ENCODE peak calls at places on chromosomes 11 and 22, in four cellular contexts. D is stimulated activated effector memory CD8-positive, alpha-beta T cell treated with anti-CD3 and anti-CD28 coated beads, Interleukin-12 subunit alpha, Interleukin-12 subunit beta, amount 100 ng/mL, for 72 hours; R is fibroblast of pulmonary artery; U is CD14-positive monocyte. I is an unnamed sample.

GRCh38 chr22:44752285-44753188 is at the start of gene ARHGAP8:
- DNase-seq in R (no peak), U (no peak), D (no peak), I (no peak)

GRCh38 chr22:17965538-17966402 is 58.6 kb downstream of the MICAL3 start:
- DNase-seq in R (no peak), U (no peak), D (no peak), I (no peak)

GRCh38 chr11:130827697-130828377 is 88.4 kb downstream of the SNX19 start:
- DNase-seq in R (peak), D (no peak), U (no peak), I (no peak)

GRCh38 chr11:26537341-26537740 is 34.7 kb downstream of the MUC15 start:
- DNase-seq in U (no peak), D (no peak), R (no peak), I (no peak)

GRCh38 chr11:35267504-35267903 is 128.5 kb downstream of the CD44 start:
- DNase-seq in U (no peak), D (no peak), R (peak), I (no peak)

GRCh38 chr11:59939482-59939881 is 1.2 kb downstream of the OOSP1 start:
- DNase-seq in U (no peak), D (no peak), R (no peak), I (no peak)

GRCh38 chr11:118304227-118304808 is at the start of gene CD3E:
- DNase-seq in D (peak), R (no peak), U (no peak), I (no peak)

GRCh38 chr22:22084089-22084711 is 101.6 kb upstream of the TOP3B start:
- DNase-seq in R (no peak), U (no peak), D (peak), I (no peak)

GRCh38 chr11:45392621-45393183 is 106.6 kb upstream of the SYT13 start:
- DNase-seq in D (no peak), U (no peak), R (no peak), I (no peak)

GRCh38 chr11:134529212-134530096 is 117.4 kb upstream of the B3GAT1 start:
- DNase-seq in R (no peak), U (no peak), D (no peak), I (peak)

GRCh38 chr11:121582296-121582695 is 129.5 kb upstream of the SORL1-AS1 start:
- DNase-seq in D (no peak), U (no peak), R (no peak), I (no peak)

GRCh38 chr11:107102692-107103463 is 84.6 kb upstream of the GUCY1A2 start:
- DNase-seq in U (no peak), D (no peak), R (no peak), I (no peak)

GRCh38 chr11:94049351-94049750 is 28.2 kb downstream of the HEPHL1 start:
- DNase-seq in R (no peak), D (no peak), U (no peak), I (no peak)

GRCh38 chr22:24183321-24184031 is 2.2 kb downstream of the SUSD2 start:
- DNase-seq in R (no peak), U (no peak), D (no peak), I (peak)

GRCh38 chr11:110128161-110128560 is 35.0 kb downstream of the ZC3H12C start:
- DNase-seq in R (peak), U (no peak), D (no peak), I (no peak)

GRCh38 chr11:132114743-132115142 is 744.3 kb downstream of the NTM start:
- DNase-seq in D (no peak), R (no peak), U (no peak), I (no peak)

GRCh38 chr22:29270475-29271271 is 2.6 kb downstream of the EWSR1 start:
- DNase-seq in R (peak), D (no peak), U (no peak), I (no peak)

GRCh38 chr22:43862882-43863202 is 529 bp upstream of the SULT4A1 start:
- DNase-seq in R (no peak), D (no peak), U (no peak), I (no peak)

GRCh38 chr22:42919199-42919598 is 62.1 kb upstream of the ARFGAP3 start:
- DNase-seq in D (no peak), U (no peak), R (no peak), I (no peak)

GRCh38 chr11:13137778-13138400 is 128.8 kb downstream of the RASSF10 start:
- DNase-seq in D (no peak), R (no peak), U (no peak), I (no peak)

GRCh38 chr11:63668396-63668795 is 2.8 kb downstream of the ATL3 start:
- DNase-seq in D (no peak), U (no peak), R (no peak), I (no peak)

GRCh38 chr11:32905028-32905667 is 12.5 kb downstream of the QSER1 start:
- DNase-seq in U (no peak), D (no peak), R (no peak), I (no peak)